ENCODE peak calls at places on chromosome 10, in four cellular contexts. O is activated CD8-positive, alpha-beta memory T cell treated with anti-CD3 and anti-CD28 coated beads for 48 hours; Y is germinal center; U is pons. H is an unnamed sample.

GRCh38 chr10:129390147-129390546 is 76.9 kb upstream of the MGMT start:
- DNase-seq in O (no peak), Y (no peak), U (no peak), H (no peak)

GRCh38 chr10:77156406-77156879 is 481.2 kb downstream of the KCNMA1 start:
- DNase-seq in O (no peak), Y (no peak), U (no peak), H (no peak)

GRCh38 chr10:131787961-131788360 is 112.8 kb upstream of the PPP2R2D start:
- DNase-seq in O (no peak), Y (no peak), U (no peak), H (no peak)

GRCh38 chr10:58651040-58651439 is 138.4 kb downstream of the BICC1 start:
- DNase-seq in O (no peak), Y (no peak), U (peak; percentile 55), H (no peak)

GRCh38 chr10:86652361-86653202 is 1.8 kb upstream of the OPN4 start:
- DNase-seq in O (no peak), Y (no peak), U (no peak), H (peak; percentile 99)

GRCh38 chr10:48511066-48511854 is 93.6 kb downstream of the ARHGAP22 start:
- DNase-seq in O (no peak), Y (no peak), U (no peak), H (no peak)

GRCh38 chr10:120828940-120829339 is 22.2 kb upstream of the WDR11 start:
- DNase-seq in O (no peak), Y (no peak), U (no peak), H (no peak)

GRCh38 chr10:133000648-133001047 is 58.3 kb upstream of the CFAP46 start:
- DNase-seq in O (no peak), Y (no peak), U (no peak), H (no peak)

GRCh38 chr10:34764347-34764991 is 50.6 kb downstream of the PARD3 start:
- DNase-seq in O (no peak), Y (no peak), U (no peak), H (peak; percentile 71)

GRCh38 chr10:132109341-132110072 is 43.8 kb downstream of the JAKMIP3 start:
- DNase-seq in O (no peak), Y (no peak), U (peak; percentile 56), H (no peak)

GRCh38 chr10:29443745-29444523 is 155.1 kb downstream of the LYZL1 start:
- DNase-seq in O (no peak), Y (no peak), U (no peak), H (peak; percentile 12)